ENCODE peak calls at places on chromosomes 5 and 9, in ten cellular contexts. One of them, this sample, is unnamed.

GRCh38 chr9:22354699-22355384 is 91.8 kb upstream of the DMRTA1 start:
- DNase-seq in MM.1S: no peak
- DNase-seq in neural progenitor cell: no peak
- DNase-seq in dorsolateral prefrontal cortex: no peak
- DNase-seq in keratinocyte: no peak
- DNase-seq in IMR-90: no peak
- DNase-seq in breast epithelium: no peak
- DNase-seq in H1: no peak
- DNase-seq in cardiac muscle cell: no peak
- DNase-seq in retinal pigment epithelial cell: no peak
- DNase-seq in this sample: no peak

GRCh38 chr9:134593286-134593685 is 48.3 kb upstream of the COL5A1 start:
- DNase-seq in MM.1S: no peak
- DNase-seq in neural progenitor cell: no peak
- DNase-seq in dorsolateral prefrontal cortex: no peak
- DNase-seq in keratinocyte: no peak
- DNase-seq in IMR-90: no peak
- DNase-seq in breast epithelium: no peak
- DNase-seq in H1: no peak
- DNase-seq in cardiac muscle cell: no peak
- DNase-seq in retinal pigment epithelial cell: no peak
- DNase-seq in this sample: no peak

GRCh38 chr5:140344683-140345423 is 1.6 kb downstream of the HBEGF start:
- DNase-seq in MM.1S: no peak
- DNase-seq in neural progenitor cell: no peak
- DNase-seq in dorsolateral prefrontal cortex: no peak
- DNase-seq in keratinocyte: no peak
- DNase-seq in IMR-90: peak
- DNase-seq in breast epithelium: no peak
- DNase-seq in H1: no peak
- DNase-seq in cardiac muscle cell: no peak
- DNase-seq in retinal pigment epithelial cell: no peak
- DNase-seq in this sample: no peak

GRCh38 chr9:82443312-82443711 is 454.7 kb downstream of the SPATA31D1 start:
- DNase-seq in MM.1S: no peak
- DNase-seq in neural progenitor cell: no peak
- DNase-seq in dorsolateral prefrontal cortex: no peak
- DNase-seq in keratinocyte: no peak
- DNase-seq in IMR-90: no peak
- DNase-seq in breast epithelium: no peak
- DNase-seq in H1: no peak
- DNase-seq in cardiac muscle cell: peak
- DNase-seq in retinal pigment epithelial cell: no peak
- DNase-seq in this sample: no peak

GRCh38 chr5:141822134-141822533 is 56.1 kb downstream of the PCDH1 start:
- DNase-seq in MM.1S: no peak
- DNase-seq in neural progenitor cell: no peak
- DNase-seq in dorsolateral prefrontal cortex: no peak
- DNase-seq in keratinocyte: no peak
- DNase-seq in IMR-90: peak
- DNase-seq in breast epithelium: peak
- DNase-seq in H1: no peak
- DNase-seq in cardiac muscle cell: peak
- DNase-seq in retinal pigment epithelial cell: no peak
- DNase-seq in this sample: no peak

GRCh38 chr5:57450991-57451876 is 31.4 kb downstream of the ACTBL2 start:
- DNase-seq in MM.1S: no peak
- DNase-seq in neural progenitor cell: no peak
- DNase-seq in dorsolateral prefrontal cortex: no peak
- DNase-seq in keratinocyte: no peak
- DNase-seq in IMR-90: peak
- DNase-seq in breast epithelium: no peak
- DNase-seq in H1: no peak
- DNase-seq in cardiac muscle cell: peak
- DNase-seq in retinal pigment epithelial cell: peak
- DNase-seq in this sample: peak

GRCh38 chr5:147613359-147613758 is 103.5 kb upstream of the DPYSL3 start:
- DNase-seq in MM.1S: no peak
- DNase-seq in neural progenitor cell: no peak
- DNase-seq in dorsolateral prefrontal cortex: no peak
- DNase-seq in keratinocyte: no peak
- DNase-seq in IMR-90: peak
- DNase-seq in breast epithelium: no peak
- DNase-seq in H1: no peak
- DNase-seq in cardiac muscle cell: peak
- DNase-seq in retinal pigment epithelial cell: no peak
- DNase-seq in this sample: peak

GRCh38 chr9:38651400-38652042 is 31.1 kb upstream of the ANKRD18A start:
- DNase-seq in MM.1S: no peak
- DNase-seq in neural progenitor cell: no peak
- DNase-seq in dorsolateral prefrontal cortex: no peak
- DNase-seq in keratinocyte: no peak
- DNase-seq in IMR-90: no peak
- DNase-seq in breast epithelium: no peak
- DNase-seq in H1: no peak
- DNase-seq in cardiac muscle cell: no peak
- DNase-seq in retinal pigment epithelial cell: no peak
- DNase-seq in this sample: no peak

GRCh38 chr9:136105398-136106135 is 10.5 kb upstream of the NACC2 start:
- DNase-seq in MM.1S: no peak
- DNase-seq in neural progenitor cell: no peak
- DNase-seq in dorsolateral prefrontal cortex: no peak
- DNase-seq in keratinocyte: no peak
- DNase-seq in IMR-90: peak
- DNase-seq in breast epithelium: no peak
- DNase-seq in H1: no peak
- DNase-seq in cardiac muscle cell: peak
- DNase-seq in retinal pigment epithelial cell: no peak
- DNase-seq in this sample: no peak

GRCh38 chr5:7517006-7517405 is 121.1 kb downstream of the ADCY2 start:
- DNase-seq in MM.1S: no peak
- DNase-seq in neural progenitor cell: no peak
- DNase-seq in dorsolateral prefrontal cortex: no peak
- DNase-seq in keratinocyte: no peak
- DNase-seq in IMR-90: no peak
- DNase-seq in breast epithelium: no peak
- DNase-seq in H1: no peak
- DNase-seq in cardiac muscle cell: no peak
- DNase-seq in retinal pigment epithelial cell: no peak
- DNase-seq in this sample: no peak

GRCh38 chr5:7519564-7519963 is 123.6 kb downstream of the ADCY2 start:
- DNase-seq in MM.1S: no peak
- DNase-seq in neural progenitor cell: no peak
- DNase-seq in dorsolateral prefrontal cortex: no peak
- DNase-seq in keratinocyte: no peak
- DNase-seq in IMR-90: no peak
- DNase-seq in breast epithelium: no peak
- DNase-seq in H1: no peak
- DNase-seq in cardiac muscle cell: no peak
- DNase-seq in retinal pigment epithelial cell: no peak
- DNase-seq in this sample: no peak

DNA sequence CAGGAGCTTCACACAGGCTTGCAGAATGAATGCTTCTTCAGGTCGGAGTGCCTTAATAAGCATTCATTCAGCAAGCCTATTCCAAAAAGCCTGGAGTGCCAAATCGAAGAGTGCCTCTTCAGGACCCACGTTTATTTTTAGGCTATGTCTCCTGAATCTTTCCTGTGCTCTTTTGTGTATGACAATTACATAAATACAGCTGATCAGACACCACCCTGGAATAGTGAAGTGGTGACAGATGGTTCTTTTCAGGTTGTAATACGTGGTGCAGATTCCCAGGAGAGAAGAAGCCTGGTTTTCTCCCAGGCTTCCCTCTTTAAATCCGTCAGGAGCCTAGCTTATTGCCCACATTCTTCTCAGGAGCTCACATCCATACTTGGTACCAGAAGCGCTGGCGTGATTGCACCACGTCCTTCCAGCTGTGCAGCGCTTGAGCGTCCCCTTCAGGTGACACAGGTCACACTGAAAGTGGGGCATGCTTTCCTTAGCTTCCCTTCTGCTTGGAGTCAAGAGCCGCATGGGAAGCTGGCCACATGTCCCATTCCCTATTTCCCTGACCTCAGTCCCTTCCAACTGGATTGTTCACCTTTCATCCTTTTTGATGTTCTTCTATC is 123.1 kb downstream of the ADCY2 start:
- DNase-seq in MM.1S: no peak
- DNase-seq in neural progenitor cell: peak
- DNase-seq in dorsolateral prefrontal cortex: no peak
- DNase-seq in keratinocyte: no peak
- DNase-seq in IMR-90: no peak
- DNase-seq in breast epithelium: no peak
- DNase-seq in H1: peak
- DNase-seq in cardiac muscle cell: no peak
- DNase-seq in retinal pigment epithelial cell: no peak
- DNase-seq in this sample: no peak
- TF ChIP-seq CTCF in MM.1S: no peak
- TF ChIP-seq CTCF in neural progenitor cell: peak
- TF ChIP-seq CTCF in dorsolateral prefrontal cortex: no peak
- TF ChIP-seq CTCF in keratinocyte: peak
- TF ChIP-seq CTCF in IMR-90: no peak
- TF ChIP-seq CTCF in breast epithelium: no peak
- TF ChIP-seq CTCF in H1: peak
- TF ChIP-seq CTCF in cardiac muscle cell: no peak
- TF ChIP-seq CTCF in retinal pigment epithelial cell: no peak
- TF ChIP-seq CTCF in this sample: no peak

GRCh38 chr5:88821161-88821560 is 61.8 kb downstream of the MEF2C start:
- DNase-seq in MM.1S: peak
- DNase-seq in neural progenitor cell: no peak
- DNase-seq in dorsolateral prefrontal cortex: no peak
- DNase-seq in keratinocyte: no peak
- DNase-seq in IMR-90: no peak
- DNase-seq in breast epithelium: no peak
- DNase-seq in H1: no peak
- DNase-seq in cardiac muscle cell: no peak
- DNase-seq in retinal pigment epithelial cell: no peak
- DNase-seq in this sample: no peak
- H3K4me3 ChIP-seq in MM.1S: peak
- H3K4me3 ChIP-seq in neural progenitor cell: no peak
- H3K4me3 ChIP-seq in dorsolateral prefrontal cortex: no peak
- H3K4me3 ChIP-seq in keratinocyte: no peak
- H3K4me3 ChIP-seq in IMR-90: no peak
- H3K4me3 ChIP-seq in breast epithelium: no peak
- H3K4me3 ChIP-seq in H1: no peak
- H3K4me3 ChIP-seq in cardiac muscle cell: no peak
- H3K4me3 ChIP-seq in retinal pigment epithelial cell: no peak
- H3K4me3 ChIP-seq in this sample: no peak

GRCh38 chr9:129458663-129459549 is 162.0 kb downstream of the C9orf50 start:
- DNase-seq in MM.1S: no peak
- DNase-seq in neural progenitor cell: peak
- DNase-seq in dorsolateral prefrontal cortex: peak
- DNase-seq in keratinocyte: no peak
- DNase-seq in IMR-90: no peak
- DNase-seq in breast epithelium: no peak
- DNase-seq in H1: no peak
- DNase-seq in cardiac muscle cell: no peak
- DNase-seq in retinal pigment epithelial cell: no peak
- DNase-seq in this sample: no peak

GRCh38 chr9:129459550-129460322 is 161.2 kb downstream of the C9orf50 start:
- DNase-seq in MM.1S: no peak
- DNase-seq in neural progenitor cell: no peak
- DNase-seq in dorsolateral prefrontal cortex: no peak
- DNase-seq in keratinocyte: no peak
- DNase-seq in IMR-90: no peak
- DNase-seq in breast epithelium: no peak
- DNase-seq in H1: no peak
- DNase-seq in cardiac muscle cell: no peak
- DNase-seq in retinal pigment epithelial cell: no peak
- DNase-seq in this sample: no peak

GRCh38 chr9:129462360-129462759 is 158.5 kb downstream of the C9orf50 start:
- DNase-seq in MM.1S: no peak
- DNase-seq in neural progenitor cell: no peak
- DNase-seq in dorsolateral prefrontal cortex: no peak
- DNase-seq in keratinocyte: no peak
- DNase-seq in IMR-90: no peak
- DNase-seq in breast epithelium: no peak
- DNase-seq in H1: no peak
- DNase-seq in cardiac muscle cell: no peak
- DNase-seq in retinal pigment epithelial cell: no peak
- DNase-seq in this sample: no peak

GRCh38 chr9:129458155-129458661 is 162.7 kb downstream of the C9orf50 start:
- DNase-seq in MM.1S: peak
- DNase-seq in neural progenitor cell: no peak
- DNase-seq in dorsolateral prefrontal cortex: no peak
- DNase-seq in keratinocyte: no peak
- DNase-seq in IMR-90: no peak
- DNase-seq in breast epithelium: no peak
- DNase-seq in H1: no peak
- DNase-seq in cardiac muscle cell: no peak
- DNase-seq in retinal pigment epithelial cell: no peak
- DNase-seq in this sample: no peak

DNA sequence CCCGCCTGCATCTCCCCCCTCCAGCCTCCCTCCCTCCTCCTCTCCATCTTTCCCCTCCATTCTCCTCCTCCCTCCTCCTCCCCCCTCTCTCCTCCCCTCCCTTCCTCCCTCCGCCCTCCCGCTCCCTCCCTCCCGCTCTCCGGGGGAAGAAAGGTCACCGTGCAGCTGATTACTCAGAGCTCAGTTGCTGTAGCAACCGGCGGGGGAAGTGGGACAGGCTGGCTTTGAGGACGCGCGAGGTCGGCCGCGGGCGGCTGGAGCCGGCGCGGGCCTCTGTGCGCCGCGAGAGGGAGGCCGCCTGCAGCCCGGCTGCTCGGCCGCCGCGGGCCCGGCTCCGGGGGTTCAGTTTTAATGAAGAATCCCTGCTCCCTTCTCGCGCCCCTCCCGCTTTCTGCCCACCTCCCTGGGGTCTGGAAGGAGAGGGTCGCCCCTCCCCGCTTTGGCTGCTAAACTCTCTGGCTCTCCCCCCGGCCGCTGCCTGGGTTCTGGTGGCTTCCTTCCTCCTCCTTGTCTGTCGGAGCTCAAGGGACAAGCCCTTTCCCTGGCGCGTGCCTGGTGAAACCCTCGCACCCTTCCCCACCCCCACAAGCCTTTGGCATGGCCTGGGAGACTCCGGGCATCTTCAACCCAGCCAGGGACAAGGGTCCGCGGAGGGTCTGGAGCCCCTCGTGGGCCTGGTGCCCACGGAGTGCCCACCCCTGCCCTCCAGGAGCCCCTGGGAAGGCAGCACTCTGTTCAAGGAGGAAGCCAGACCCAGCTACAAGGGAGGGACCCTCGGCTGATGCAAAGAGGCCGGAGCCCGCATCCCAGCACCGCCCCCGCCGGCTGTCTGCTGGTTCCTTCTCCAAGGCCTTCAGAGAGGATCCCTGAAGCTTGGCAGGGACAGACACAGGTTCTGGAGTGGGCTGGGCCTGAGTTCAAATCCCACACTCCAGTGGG is 160.3 kb downstream of the C9orf50 start:
- DNase-seq in MM.1S: peak
- DNase-seq in neural progenitor cell: peak
- DNase-seq in dorsolateral prefrontal cortex: peak
- DNase-seq in keratinocyte: peak
- DNase-seq in IMR-90: peak
- DNase-seq in breast epithelium: peak
- DNase-seq in H1: peak
- DNase-seq in cardiac muscle cell: peak
- DNase-seq in retinal pigment epithelial cell: peak
- DNase-seq in this sample: peak
- TF ChIP-seq CTCF in MM.1S: no peak
- TF ChIP-seq CTCF in neural progenitor cell: no peak
- TF ChIP-seq CTCF in dorsolateral prefrontal cortex: no peak
- TF ChIP-seq CTCF in keratinocyte: no peak
- TF ChIP-seq CTCF in IMR-90: peak
- TF ChIP-seq CTCF in breast epithelium: no peak
- TF ChIP-seq CTCF in H1: no peak
- TF ChIP-seq CTCF in cardiac muscle cell: peak
- TF ChIP-seq CTCF in retinal pigment epithelial cell: no peak
- TF ChIP-seq CTCF in this sample: peak

GRCh38 chr9:68637020-68637419 is 68.0 kb upstream of the PIP5K1B start:
- DNase-seq in MM.1S: peak
- DNase-seq in neural progenitor cell: no peak
- DNase-seq in dorsolateral prefrontal cortex: no peak
- DNase-seq in keratinocyte: no peak
- DNase-seq in IMR-90: no peak
- DNase-seq in breast epithelium: no peak
- DNase-seq in H1: no peak
- DNase-seq in cardiac muscle cell: no peak
- DNase-seq in retinal pigment epithelial cell: no peak
- DNase-seq in this sample: no peak
- H3K4me3 ChIP-seq in MM.1S: peak
- H3K4me3 ChIP-seq in neural progenitor cell: no peak
- H3K4me3 ChIP-seq in dorsolateral prefrontal cortex: no peak
- H3K4me3 ChIP-seq in keratinocyte: no peak
- H3K4me3 ChIP-seq in IMR-90: no peak
- H3K4me3 ChIP-seq in breast epithelium: no peak
- H3K4me3 ChIP-seq in H1: no peak
- H3K4me3 ChIP-seq in cardiac muscle cell: no peak
- H3K4me3 ChIP-seq in retinal pigment epithelial cell: no peak
- H3K4me3 ChIP-seq in this sample: no peak